ENCODE peak calls at places on chromosomes 11 and 22, in six cellular contexts. One of them, this sample, is unnamed.

GRCh38 chr11:118434553-118435232 is 1.6 kb upstream of the KMT2A start:
- DNase-seq in HCT116: no peak
- DNase-seq in K562: no peak
- DNase-seq in GM23338: peak
- DNase-seq in transverse colon: peak
- DNase-seq in GM12891: no peak
- DNase-seq in this sample: no peak

GRCh38 chr11:78841451-78842060 is 266.9 kb upstream of the NARS2 start:
- DNase-seq in transverse colon: no peak
- DNase-seq in GM23338: peak
- DNase-seq in HCT116: no peak
- DNase-seq in K562: no peak
- DNase-seq in GM12891: no peak
- DNase-seq in this sample: no peak

GRCh38 chr22:30234786-30235470 is 11.6 kb downstream of the LIF start:
- DNase-seq in HCT116: no peak
- DNase-seq in GM23338: no peak
- DNase-seq in transverse colon: no peak
- DNase-seq in GM12891: no peak
- DNase-seq in K562: no peak
- DNase-seq in this sample: no peak

GRCh38 chr11:29272019-29272654 is 744.7 kb downstream of the KCNA4 start:
- DNase-seq in GM23338: peak
- DNase-seq in GM12891: no peak
- DNase-seq in K562: no peak
- DNase-seq in HCT116: peak
- DNase-seq in transverse colon: no peak
- DNase-seq in this sample: no peak

GRCh38 chr22:43326342-43326825 is 16.8 kb downstream of the SCUBE1 start:
- DNase-seq in K562: no peak
- DNase-seq in HCT116: no peak
- DNase-seq in GM12891: no peak
- DNase-seq in GM23338: no peak
- DNase-seq in transverse colon: no peak
- DNase-seq in this sample: no peak

GRCh38 chr11:62545437-62546243 is 966 bp downstream of the AHNAK start:
- DNase-seq in K562: peak
- DNase-seq in transverse colon: peak
- DNase-seq in GM12891: no peak
- DNase-seq in GM23338: peak
- DNase-seq in HCT116: peak
- DNase-seq in this sample: peak

GRCh38 chr11:120563698-120564572 is 52.4 kb downstream of the GRIK4 start:
- DNase-seq in GM12891: no peak
- DNase-seq in transverse colon: no peak
- DNase-seq in GM23338: peak
- DNase-seq in HCT116: no peak
- DNase-seq in K562: no peak
- DNase-seq in this sample: no peak

GRCh38 chr11:210803-211180 is 3.3 kb downstream of the RIC8A start:
- DNase-seq in GM12891: no peak
- DNase-seq in HCT116: no peak
- DNase-seq in K562: no peak
- DNase-seq in transverse colon: no peak
- DNase-seq in GM23338: no peak
- DNase-seq in this sample: no peak

GRCh38 chr11:92978226-92979111 is 9.0 kb downstream of the MTNR1B start:
- DNase-seq in HCT116: no peak
- DNase-seq in K562: peak
- DNase-seq in GM23338: no peak
- DNase-seq in GM12891: no peak
- DNase-seq in transverse colon: no peak
- DNase-seq in this sample: no peak

GRCh38 chr11:8006349-8006977 is 19.3 kb downstream of the EIF3F start:
- DNase-seq in K562: peak
- DNase-seq in GM12891: peak
- DNase-seq in HCT116: peak
- DNase-seq in GM23338: peak
- DNase-seq in transverse colon: peak
- DNase-seq in this sample: no peak

GRCh38 chr11:77672276-77672675 is 34.7 kb upstream of the CLNS1A start:
- DNase-seq in HCT116: no peak
- DNase-seq in transverse colon: peak
- DNase-seq in K562: no peak
- DNase-seq in GM23338: no peak
- DNase-seq in GM12891: no peak
- DNase-seq in this sample: no peak

GRCh38 chr11:104799251-104799650 is 99.0 kb downstream of the CASP12 start:
- DNase-seq in HCT116: no peak
- DNase-seq in GM23338: no peak
- DNase-seq in K562: no peak
- DNase-seq in GM12891: no peak
- DNase-seq in transverse colon: no peak
- DNase-seq in this sample: no peak

GRCh38 chr11:67302571-67303131 is 679 bp upstream of the SSH3 start:
- DNase-seq in transverse colon: peak
- DNase-seq in GM23338: peak
- DNase-seq in K562: no peak
- DNase-seq in HCT116: no peak
- DNase-seq in GM12891: no peak
- DNase-seq in this sample: no peak

GRCh38 chr11:125588505-125588904 is 4.1 kb upstream of the STT3A start:
- DNase-seq in HCT116: peak
- DNase-seq in transverse colon: no peak
- DNase-seq in GM23338: no peak
- DNase-seq in GM12891: no peak
- DNase-seq in K562: peak
- DNase-seq in this sample: no peak

GRCh38 chr11:60925685-60926267 is 1.5 kb downstream of the TMEM132A start:
- DNase-seq in HCT116: no peak
- DNase-seq in GM12891: no peak
- DNase-seq in K562: no peak
- DNase-seq in GM23338: no peak
- DNase-seq in transverse colon: no peak
- DNase-seq in this sample: no peak

GRCh38 chr11:38173671-38174070 is 1575.6 kb upstream of the RAG2 start:
- DNase-seq in transverse colon: no peak
- DNase-seq in HCT116: no peak
- DNase-seq in K562: no peak
- DNase-seq in GM12891: no peak
- DNase-seq in GM23338: no peak
- DNase-seq in this sample: no peak

DNA sequence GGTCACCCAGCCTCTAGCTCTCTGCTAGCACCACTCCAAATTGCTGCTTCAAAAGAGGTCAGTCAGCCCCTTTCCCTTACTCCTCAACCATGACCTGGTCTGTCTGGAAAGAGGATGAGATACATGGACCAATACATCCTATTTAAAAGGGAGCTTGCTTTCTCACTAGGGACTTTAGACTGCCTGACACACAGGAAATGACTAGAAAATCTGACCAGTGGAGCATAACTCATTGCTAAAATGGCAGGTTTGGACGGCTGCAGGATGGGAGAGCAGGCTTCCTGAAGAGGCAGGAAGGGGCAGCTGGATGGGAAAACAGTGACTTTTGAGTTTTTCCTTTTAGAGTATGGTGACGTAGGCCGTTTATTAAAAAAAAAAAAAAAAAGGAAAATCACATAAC is 25.3 kb downstream of the STIM1 start:
- DNase-seq in HCT116: no peak
- DNase-seq in GM23338: no peak
- DNase-seq in transverse colon: no peak
- DNase-seq in GM12891: no peak
- DNase-seq in K562: no peak
- DNase-seq in this sample: no peak
- TF ChIP-seq POLR2AphosphoS5 in HCT116: no peak
- TF ChIP-seq POLR2AphosphoS5 in GM23338: no peak
- TF ChIP-seq POLR2AphosphoS5 in transverse colon: no peak
- TF ChIP-seq POLR2AphosphoS5 in GM12891: no peak
- TF ChIP-seq POLR2AphosphoS5 in K562: no peak
- TF ChIP-seq POLR2AphosphoS5 in this sample: no peak

DNA sequence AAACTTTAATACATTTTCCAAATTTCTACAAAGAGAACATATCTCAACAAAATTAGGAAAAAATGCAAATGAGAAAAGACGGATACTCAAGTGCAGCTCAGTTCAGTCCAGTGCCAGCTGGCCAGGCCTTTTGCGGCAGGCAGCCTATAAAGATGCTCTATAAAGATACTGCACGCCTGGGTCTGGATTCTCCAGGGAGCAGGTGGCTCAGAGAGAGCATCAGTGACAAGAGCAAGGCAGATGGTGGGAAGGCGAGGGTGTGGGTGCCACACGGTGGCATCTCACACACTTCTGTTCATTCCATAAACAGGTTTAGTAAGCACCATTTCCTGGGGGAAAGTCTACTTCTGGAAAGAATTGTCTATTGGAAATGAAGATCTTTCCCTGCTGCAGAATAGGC is 18.1 kb upstream of the SCN3B start:
- DNase-seq in K562: no peak
- DNase-seq in transverse colon: no peak
- DNase-seq in GM23338: no peak
- DNase-seq in GM12891: no peak
- DNase-seq in HCT116: no peak
- DNase-seq in this sample: no peak
- TF ChIP-seq POLR2AphosphoS5 in K562: no peak
- TF ChIP-seq POLR2AphosphoS5 in transverse colon: no peak
- TF ChIP-seq POLR2AphosphoS5 in GM23338: no peak
- TF ChIP-seq POLR2AphosphoS5 in GM12891: no peak
- TF ChIP-seq POLR2AphosphoS5 in HCT116: no peak
- TF ChIP-seq POLR2AphosphoS5 in this sample: no peak

GRCh38 chr11:76376746-76377558 is 4.0 kb downstream of the THAP12 start:
- DNase-seq in HCT116: no peak
- DNase-seq in transverse colon: no peak
- DNase-seq in K562: no peak
- DNase-seq in GM23338: no peak
- DNase-seq in GM12891: no peak
- DNase-seq in this sample: no peak

GRCh38 chr11:76380161-76380976 is 563 bp downstream of the THAP12 start:
- DNase-seq in GM12891: peak
- DNase-seq in GM23338: peak
- DNase-seq in K562: peak
- DNase-seq in HCT116: no peak
- DNase-seq in transverse colon: peak
- DNase-seq in this sample: no peak

GRCh38 chr11:76379811-76380160 is 1.1 kb downstream of the THAP12 start:
- DNase-seq in K562: no peak
- DNase-seq in transverse colon: no peak
- DNase-seq in GM23338: no peak
- DNase-seq in HCT116: no peak
- DNase-seq in GM12891: no peak
- DNase-seq in this sample: no peak

GRCh38 chr11:76382209-76382608 is 1.1 kb downstream of the GVQW3 start:
- DNase-seq in K562: no peak
- DNase-seq in GM12891: no peak
- DNase-seq in HCT116: no peak
- DNase-seq in transverse colon: no peak
- DNase-seq in GM23338: peak
- DNase-seq in this sample: no peak

GRCh38 chr11:76380977-76381719 is at the start of the genes GVQW3 and THAP12:
- DNase-seq in transverse colon: peak
- DNase-seq in GM23338: peak
- DNase-seq in HCT116: peak
- DNase-seq in GM12891: peak
- DNase-seq in K562: peak
- DNase-seq in this sample: peak
- TF ChIP-seq POLR2AphosphoS5 in transverse colon: peak
- TF ChIP-seq POLR2AphosphoS5 in GM23338: peak
- TF ChIP-seq POLR2AphosphoS5 in HCT116: peak
- TF ChIP-seq POLR2AphosphoS5 in GM12891: peak
- TF ChIP-seq POLR2AphosphoS5 in K562: no peak
- TF ChIP-seq POLR2AphosphoS5 in this sample: peak

DNA sequence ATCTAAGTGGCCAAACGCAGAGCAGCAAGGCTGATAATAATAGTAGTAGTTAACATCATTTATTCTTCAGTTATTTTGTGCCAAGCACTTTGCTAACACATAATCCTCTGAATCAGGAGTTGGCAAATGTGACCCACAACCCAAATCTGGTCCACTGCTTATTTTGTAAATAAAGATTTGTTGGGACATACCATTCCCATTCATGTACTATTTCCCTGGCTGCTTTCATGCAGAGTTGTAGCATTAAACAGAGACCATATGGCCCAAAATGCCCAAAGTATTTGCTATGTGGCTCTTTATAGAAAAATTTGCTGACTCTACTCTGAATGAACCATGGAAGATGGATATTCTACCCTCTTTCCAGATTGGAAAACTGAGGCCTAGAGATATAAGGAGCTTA is 50.3 kb downstream of the COMMD9 start:
- DNase-seq in GM12891: no peak
- DNase-seq in GM23338: no peak
- DNase-seq in HCT116: no peak
- DNase-seq in K562: no peak
- DNase-seq in transverse colon: no peak
- DNase-seq in this sample: no peak
- TF ChIP-seq POLR2AphosphoS5 in GM12891: no peak
- TF ChIP-seq POLR2AphosphoS5 in GM23338: no peak
- TF ChIP-seq POLR2AphosphoS5 in HCT116: no peak
- TF ChIP-seq POLR2AphosphoS5 in K562: no peak
- TF ChIP-seq POLR2AphosphoS5 in transverse colon: no peak
- TF ChIP-seq POLR2AphosphoS5 in this sample: no peak

GRCh38 chr11:35131094-35131493 is 7.9 kb upstream of the CD44 start:
- DNase-seq in HCT116: no peak
- DNase-seq in GM23338: no peak
- DNase-seq in K562: no peak
- DNase-seq in GM12891: no peak
- DNase-seq in transverse colon: no peak
- DNase-seq in this sample: no peak
- TF ChIP-seq POLR2AphosphoS5 in HCT116: no peak
- TF ChIP-seq POLR2AphosphoS5 in GM23338: no peak
- TF ChIP-seq POLR2AphosphoS5 in K562: no peak
- TF ChIP-seq POLR2AphosphoS5 in GM12891: no peak
- TF ChIP-seq POLR2AphosphoS5 in transverse colon: no peak
- TF ChIP-seq POLR2AphosphoS5 in this sample: no peak